ENCODE peak calls at places on chromosome 15, in four cellular contexts. Y, U, J and Q are unnamed samples.

GRCh38 chr15:57015897-57016296 is 97.5 kb downstream of the TCF12 start:
- DNase-seq in Y (no peak), U (no peak), J (no peak), Q (no peak)

GRCh38 chr15:45112592-45113379 is 1.2 kb downstream of the DUOX2 start:
- DNase-seq in Y (no peak), U (no peak), J (no peak), Q (no peak)

GRCh38 chr15:90449206-90449735 is 61.2 kb downstream of the IQGAP1 start:
- DNase-seq in Y (no peak), U (no peak), J (no peak), Q (no peak)

GRCh38 chr15:85636351-85636750 is 158.4 kb downstream of the KLHL25 start:
- DNase-seq in Y (no peak), U (no peak), J (no peak), Q (no peak)

GRCh38 chr15:74961616-74962015 is 5.0 kb upstream of the RPP25 start:
- DNase-seq in Y (no peak), U (no peak), J (no peak), Q (no peak)

GRCh38 chr15:58016776-58017175 is 48.7 kb downstream of the ALDH1A2 start:
- DNase-seq in Y (no peak), U (no peak), J (no peak), Q (no peak)

GRCh38 chr15:39817892-39818291 is 35.3 kb upstream of the FSIP1 start:
- DNase-seq in Y (no peak), U (no peak), J (no peak), Q (no peak)

GRCh38 chr15:39145146-39145545 is 435.7 kb upstream of the THBS1 start:
- DNase-seq in Y (no peak), U (no peak), J (no peak), Q (no peak)

GRCh38 chr15:22850055-22850454 is 11.6 kb downstream of the NIPA2 start:
- DNase-seq in Y (no peak), U (no peak), J (no peak), Q (no peak)

GRCh38 chr15:84749111-84749991 is 959 bp downstream of the ZNF592 start:
- DNase-seq in Y (no peak), U (peak; percentile 28), J (peak; percentile 67), Q (peak; percentile 69)

GRCh38 chr15:85406916-85407315 is 26.5 kb downstream of the AKAP13 start:
- DNase-seq in Y (no peak), U (no peak), J (no peak), Q (no peak)

GRCh38 chr15:31866248-31866647 is 164.1 kb upstream of the CHRNA7 start:
- DNase-seq in Y (no peak), U (no peak), J (no peak), Q (no peak)

GRCh38 chr15:29844290-29844903 is 22.1 kb upstream of the TJP1 start:
- DNase-seq in Y (no peak), U (no peak), J (no peak), Q (no peak)

GRCh38 chr15:61264986-61265385 is 35.9 kb upstream of the RORA start:
- DNase-seq in Y (no peak), U (no peak), J (no peak), Q (no peak)

GRCh38 chr15:31345606-31346366 is 19.2 kb downstream of the KLF13 start:
- DNase-seq in Y (no peak), U (no peak), J (peak; percentile 49), Q (no peak)

GRCh38 chr15:51129513-51130197 is 34.9 kb upstream of the TNFAIP8L3 start:
- DNase-seq in Y (no peak), U (no peak), J (no peak), Q (no peak)

GRCh38 chr15:57559875-57560274 is 31.8 kb upstream of the MYZAP start:
- DNase-seq in Y (no peak), U (peak; percentile 84), J (peak; percentile 79), Q (peak; percentile 45)

GRCh38 chr15:32651229-32651837 is 9.8 kb downstream of the SCG5 start:
- DNase-seq in Y (peak; percentile 50), U (peak; percentile 56), J (no peak), Q (peak; percentile 66)

GRCh38 chr15:27865323-27865922 is 233.7 kb downstream of the OCA2 start:
- DNase-seq in Y (no peak), U (no peak), J (no peak), Q (no peak)

GRCh38 chr15:39786444-39787056 is 3.9 kb upstream of the FSIP1 start:
- DNase-seq in Y (no peak), U (no peak), J (no peak), Q (peak; percentile 79)

GRCh38 chr15:71431345-71432336 is 316.4 kb downstream of the THSD4 start:
- DNase-seq in Y (no peak), U (no peak), J (no peak), Q (no peak)

GRCh38 chr15:35953424-35953823 is 407.5 kb upstream of the DPH6 start:
- DNase-seq in Y (no peak), U (no peak), J (no peak), Q (no peak)

GRCh38 chr15:82572311-82572710 is 32.1 kb upstream of the RPS17 start:
- DNase-seq in Y (no peak), U (no peak), J (no peak), Q (no peak)

GRCh38 chr15:74988007-74988800 is 7.2 kb upstream of the SCAMP5 start:
- DNase-seq in Y (no peak), U (peak; percentile 49), J (no peak), Q (peak; percentile 50)

GRCh38 chr15:77632760-77633133 is at the start of gene LINGO1:
- DNase-seq in Y (no peak), U (no peak), J (no peak), Q (no peak)

GRCh38 chr15:77633913-77634265 is 1.2 kb upstream of the LINGO1 start:
- DNase-seq in Y (no peak), U (no peak), J (no peak), Q (no peak)

GRCh38 chr15:77631790-77632551 is 741 bp downstream of the LINGO1 start:
- DNase-seq in Y (no peak), U (no peak), J (no peak), Q (no peak)

GRCh38 chr15:77634266-77634962 is 1.7 kb upstream of the LINGO1 start:
- DNase-seq in Y (peak; percentile 62), U (peak; percentile 74), J (peak; percentile 78), Q (peak; percentile 65)

DNA sequence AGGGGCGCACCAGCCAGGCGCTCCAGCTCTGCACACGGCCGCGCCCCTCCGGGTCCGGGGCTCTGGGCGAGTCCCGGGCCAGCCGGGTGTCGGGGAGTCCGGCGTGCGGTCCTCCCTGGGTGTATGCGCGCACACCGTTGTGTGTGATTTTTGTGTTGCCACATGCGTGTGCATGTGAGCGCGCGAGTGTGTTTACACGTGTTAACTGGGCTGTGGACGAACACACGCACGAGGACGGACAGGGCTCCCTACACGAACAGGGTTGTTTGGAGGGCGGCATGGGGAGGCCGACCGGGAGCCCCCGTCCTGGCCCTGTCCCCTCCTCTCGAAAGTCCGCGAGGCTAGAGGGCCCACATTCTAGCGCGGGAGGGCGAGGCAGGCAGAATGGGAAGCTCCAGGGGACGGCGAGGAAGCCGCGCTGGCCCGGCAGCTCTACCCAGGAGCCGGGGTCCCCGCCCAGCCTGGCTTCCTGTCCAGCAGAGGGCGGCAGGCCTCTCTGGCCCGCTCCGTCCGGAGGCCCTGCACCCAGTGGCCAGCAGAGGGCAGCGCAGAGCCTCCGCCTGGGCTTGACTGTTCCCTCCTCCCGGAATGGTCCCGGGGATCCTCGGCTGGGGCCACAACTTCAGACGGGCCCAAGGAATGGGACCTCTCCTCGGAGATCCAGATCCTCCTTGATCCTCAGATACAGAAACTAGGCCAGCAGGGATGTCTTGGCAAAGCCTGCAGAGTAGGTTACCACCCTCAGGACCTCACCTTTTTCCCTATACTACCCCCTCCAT is 611 bp upstream of the LINGO1 start:
- DNase-seq in Y (peak; percentile 94), U (peak; percentile 90), J (peak; percentile 95), Q (peak; percentile 72)
- TF ChIP-seq POLR2A in Y (no peak), U (no peak), J (no peak), Q (no peak)

GRCh38 chr15:59437473-59437776 is 561 bp upstream of the FAM81A start:
- DNase-seq in Y (no peak), U (no peak), J (no peak), Q (no peak)

GRCh38 chr15:59437777-59438574 is at the start of gene FAM81A:
- DNase-seq in Y (peak; percentile 95), U (peak; percentile 78), J (peak; percentile 91), Q (peak; percentile 46)

GRCh38 chr15:59438891-59439290 is 905 bp downstream of the FAM81A start:
- DNase-seq in Y (no peak), U (no peak), J (no peak), Q (no peak)

GRCh38 chr15:59434481-59434880 is 3.5 kb upstream of the FAM81A start:
- DNase-seq in Y (no peak), U (no peak), J (no peak), Q (no peak)

DNA sequence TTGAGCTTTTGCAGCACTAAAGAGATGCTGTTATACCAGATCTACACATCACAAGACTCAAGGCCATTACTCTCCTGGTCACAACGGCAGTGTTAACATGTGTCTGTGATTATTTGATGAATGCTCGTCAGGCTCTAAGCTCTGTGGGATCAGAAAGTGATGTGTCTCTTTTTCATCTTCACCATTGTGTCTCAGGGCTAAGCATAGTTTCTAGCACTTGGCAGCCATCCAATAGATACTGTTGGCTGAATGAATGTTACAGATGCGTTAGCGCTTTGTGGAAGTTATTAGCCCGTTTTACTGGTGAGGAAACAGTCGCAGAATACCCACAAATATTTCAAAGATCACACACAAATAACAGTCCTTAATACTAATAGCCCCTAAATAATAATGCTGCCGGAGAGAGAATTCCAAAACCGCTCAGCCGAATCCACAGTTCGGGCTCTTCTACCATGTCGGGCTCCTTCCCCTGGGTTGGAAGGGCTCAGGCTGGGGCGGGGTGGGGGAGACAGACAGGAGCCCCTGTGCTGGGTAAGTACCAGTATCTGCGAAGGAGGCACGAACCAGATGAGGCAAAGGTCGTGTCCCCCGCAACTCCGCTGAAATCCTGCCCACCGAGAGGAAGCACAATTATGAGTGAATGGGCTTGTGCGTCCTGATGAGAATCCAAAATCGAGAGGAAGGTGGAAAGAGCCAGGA is 1.1 kb upstream of the FAM81A start:
- DNase-seq in Y (no peak), U (no peak), J (peak; percentile 65), Q (no peak)
- TF ChIP-seq POLR2A in Y (no peak), U (no peak), J (no peak), Q (no peak)

GRCh38 chr15:100973351-100974034 is 54.3 kb downstream of the LRRK1 start:
- DNase-seq in Y (peak; percentile 28), U (no peak), J (peak; percentile 49), Q (no peak)
- TF ChIP-seq POLR2A in Y (no peak), U (no peak), J (no peak), Q (no peak)

GRCh38 chr15:87781959-87782625 is 474.4 kb downstream of the NTRK3 start:
- DNase-seq in Y (no peak), U (no peak), J (no peak), Q (no peak)
- TF ChIP-seq POLR2A in Y (no peak), U (no peak), J (no peak), Q (no peak)

GRCh38 chr15:64387562-64388168 is at the start of gene TRIP4:
- DNase-seq in Y (peak; percentile 85), U (peak; percentile 96), J (peak; percentile 97), Q (peak; percentile 99)
- TF ChIP-seq POLR2A in Y (peak; percentile 94), U (no peak), J (no peak), Q (peak; percentile 96)

DNA sequence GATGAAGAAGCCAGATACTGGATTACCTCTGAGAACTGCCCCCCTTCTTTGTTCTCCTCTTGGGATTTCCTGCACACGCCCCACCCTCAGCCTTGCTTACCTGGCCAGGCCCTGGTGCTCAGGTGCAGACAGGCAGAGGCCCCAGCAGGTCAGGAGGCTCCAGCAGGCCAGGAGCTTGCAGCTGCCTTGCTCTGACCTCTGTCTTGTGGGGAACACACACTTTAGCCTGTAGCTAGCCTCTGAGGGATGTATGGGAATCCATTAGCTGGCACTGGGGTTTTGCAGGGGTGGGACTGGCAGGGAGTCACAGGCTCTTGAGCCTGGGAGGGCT is 2.7 kb downstream of the SMAD6 start:
- DNase-seq in Y (no peak), U (peak; percentile 42), J (no peak), Q (no peak)
- TF ChIP-seq POLR2A in Y (no peak), U (no peak), J (no peak), Q (no peak)

GRCh38 chr15:40845511-40846284 is 1.9 kb downstream of the SPINT1 start:
- DNase-seq in Y (no peak), U (peak; percentile 90), J (no peak), Q (no peak)
- TF ChIP-seq POLR2A in Y (no peak), U (no peak), J (no peak), Q (no peak)